ENCODE peak calls at places on chromosomes 5 and 9, in eight cellular contexts. R, D, Z, J, L, Y, O and F are unnamed samples.

GRCh38 chr5:138230261-138230660 is 17.1 kb upstream of the CDC23 start:
- DNase-seq in R (no peak), D (no peak), Z (no peak), J (peak), L (no peak), Y (peak), O (no peak), F (no peak)

GRCh38 chr9:91210318-91210717 is 151.4 kb downstream of the AUH start:
- DNase-seq in R (no peak), D (no peak), Z (no peak), J (no peak), L (no peak), Y (no peak), O (no peak), F (no peak)

GRCh38 chr5:54357371-54358058 is 47.1 kb upstream of the ARL15 start:
- DNase-seq in R (no peak), D (no peak), Z (peak), J (no peak), L (no peak), Y (no peak), O (no peak), F (no peak)

GRCh38 chr5:171306785-171307591 is 2.1 kb upstream of the TLX3 start:
- DNase-seq in R (no peak), D (no peak), Z (no peak), J (no peak), L (no peak), Y (no peak), O (no peak), F (no peak)

GRCh38 chr9:38424918-38425317 is 664 bp upstream of the IGFBPL1 start:
- DNase-seq in R (no peak), D (no peak), Z (no peak), J (no peak), L (no peak), Y (no peak), O (no peak), F (no peak)

GRCh38 chr9:120612218-120612617 is 32.3 kb upstream of the CDK5RAP2 start:
- DNase-seq in R (no peak), D (no peak), Z (no peak), J (no peak), L (no peak), Y (no peak), O (no peak), F (no peak)

GRCh38 chr9:123929177-123929869 is 603 bp downstream of the DENND1A start:
- DNase-seq in R (peak), D (no peak), Z (no peak), J (no peak), L (no peak), Y (no peak), O (peak), F (no peak)

GRCh38 chr5:67187318-67187717 is 9.3 kb downstream of the CD180 start:
- DNase-seq in R (no peak), D (no peak), Z (no peak), J (no peak), L (no peak), Y (no peak), O (no peak), F (no peak)

GRCh38 chr5:136364307-136364706 is 1.0 kb downstream of the TRPC7 start:
- DNase-seq in R (no peak), D (no peak), Z (no peak), J (no peak), L (no peak), Y (no peak), O (no peak), F (no peak)

GRCh38 chr5:82408033-82408432 is 129.9 kb upstream of the RPS23 start:
- DNase-seq in R (no peak), D (no peak), Z (no peak), J (no peak), L (no peak), Y (no peak), O (no peak), F (no peak)

GRCh38 chr5:82405618-82406199 is 127.6 kb upstream of the RPS23 start:
- DNase-seq in R (peak), D (no peak), Z (peak), J (no peak), L (no peak), Y (no peak), O (no peak), F (peak)

GRCh38 chr5:82405166-82405565 is 127.0 kb upstream of the RPS23 start:
- DNase-seq in R (no peak), D (no peak), Z (peak), J (no peak), L (no peak), Y (no peak), O (no peak), F (no peak)

GRCh38 chr5:82404382-82404945 is 126.3 kb upstream of the RPS23 start:
- DNase-seq in R (no peak), D (no peak), Z (no peak), J (no peak), L (no peak), Y (no peak), O (no peak), F (no peak)

GRCh38 chr5:82406200-82406773 is 128.1 kb upstream of the RPS23 start:
- DNase-seq in R (peak), D (no peak), Z (peak), J (no peak), L (no peak), Y (no peak), O (no peak), F (peak)
- H3K4me3 ChIP-seq in R (peak), D (no peak), Z (no peak), J (no peak), L (no peak), Y (no peak), O (no peak), F (no peak)

GRCh38 chr5:158677490-158677838 is 422.3 kb downstream of the EBF1 start:
- DNase-seq in R (no peak), D (no peak), Z (no peak), J (no peak), L (no peak), Y (no peak), O (no peak), F (no peak)

GRCh38 chr5:158684469-158684868 is 415.2 kb downstream of the EBF1 start:
- DNase-seq in R (no peak), D (no peak), Z (no peak), J (no peak), L (no peak), Y (no peak), O (no peak), F (no peak)

GRCh38 chr5:158676642-158677489 is 422.9 kb downstream of the EBF1 start:
- DNase-seq in R (no peak), D (no peak), Z (no peak), J (no peak), L (peak), Y (peak), O (no peak), F (no peak)

GRCh38 chr5:158682631-158683030 is 417.1 kb downstream of the EBF1 start:
- DNase-seq in R (no peak), D (no peak), Z (no peak), J (no peak), L (no peak), Y (no peak), O (no peak), F (no peak)

DNA sequence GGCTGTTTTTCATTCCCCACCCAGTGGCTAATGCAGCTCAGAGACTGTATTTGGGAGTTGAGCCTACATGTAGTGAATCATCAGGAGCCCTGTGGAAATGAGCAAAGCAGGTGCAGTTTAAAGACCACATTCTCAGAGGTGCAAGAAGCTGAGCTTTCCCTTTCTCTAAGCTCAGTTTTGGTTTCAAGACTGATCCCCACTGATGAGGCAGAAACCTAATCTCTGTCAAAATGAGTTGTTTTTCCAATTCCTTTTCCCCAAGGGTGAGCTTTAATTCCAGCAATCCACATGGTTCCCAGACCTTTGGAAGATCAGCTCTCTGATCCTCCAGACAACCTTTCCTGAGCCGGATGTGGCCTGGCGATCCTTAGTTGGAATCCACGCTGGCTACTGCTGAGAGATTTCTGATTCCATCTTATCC is 420.5 kb downstream of the EBF1 start:
- DNase-seq in R (no peak), D (no peak), Z (no peak), J (no peak), L (no peak), Y (no peak), O (no peak), F (no peak)
- H3K4me3 ChIP-seq in R (no peak), D (no peak), Z (no peak), J (no peak), L (no peak), Y (no peak), O (no peak), F (no peak)

GRCh38 chr9:114396558-114397218 is 8.9 kb upstream of the AKNA start:
- DNase-seq in R (no peak), D (no peak), Z (no peak), J (no peak), L (no peak), Y (no peak), O (no peak), F (peak)
- H3K4me3 ChIP-seq in R (peak), D (peak), Z (peak), J (no peak), L (peak), Y (peak), O (no peak), F (peak)

DNA sequence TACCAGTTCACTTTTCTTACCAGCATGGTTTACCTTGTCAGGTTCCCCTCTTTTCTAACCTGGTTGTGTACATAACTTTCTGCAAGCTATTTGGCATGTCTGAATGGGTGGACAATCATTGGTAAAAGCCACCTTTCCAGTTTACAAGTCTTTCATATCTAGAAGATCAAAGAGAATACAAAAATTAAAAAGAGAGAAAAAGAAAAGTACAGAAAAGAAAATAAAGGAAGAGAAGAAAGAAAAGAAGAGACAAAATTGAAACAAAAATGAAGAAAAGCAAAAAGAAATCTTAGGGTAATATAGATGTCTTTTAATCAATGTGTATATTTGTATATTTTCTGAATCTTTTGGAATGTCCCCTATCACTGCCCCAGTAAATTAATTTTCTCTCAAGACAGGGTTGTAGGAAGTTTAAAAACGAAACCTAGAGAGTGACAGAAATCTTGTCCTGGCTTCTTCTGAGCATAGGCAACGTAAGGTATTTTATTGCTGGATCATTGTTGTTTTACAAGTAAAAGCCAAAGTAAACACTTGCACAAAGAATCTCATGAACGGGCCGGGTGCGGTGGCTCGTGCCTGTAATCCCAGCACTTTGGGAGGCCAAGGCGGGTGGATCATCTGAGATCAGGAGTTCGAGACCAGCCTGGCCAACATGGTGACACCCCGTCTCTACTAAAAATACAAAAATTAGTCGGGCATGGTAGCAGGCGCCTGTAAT is 98.7 kb upstream of the IFNE start:
- DNase-seq in R (peak), D (no peak), Z (no peak), J (no peak), L (no peak), Y (no peak), O (no peak), F (no peak)
- H3K4me3 ChIP-seq in R (no peak), D (no peak), Z (no peak), J (no peak), L (no peak), Y (no peak), O (no peak), F (no peak)

GRCh38 chr9:83153030-83153429 is 90.1 kb upstream of the RASEF start:
- DNase-seq in R (no peak), D (no peak), Z (no peak), J (no peak), L (no peak), Y (no peak), O (no peak), F (no peak)
- H3K4me3 ChIP-seq in R (no peak), D (no peak), Z (no peak), J (no peak), L (no peak), Y (no peak), O (no peak), F (no peak)

DNA sequence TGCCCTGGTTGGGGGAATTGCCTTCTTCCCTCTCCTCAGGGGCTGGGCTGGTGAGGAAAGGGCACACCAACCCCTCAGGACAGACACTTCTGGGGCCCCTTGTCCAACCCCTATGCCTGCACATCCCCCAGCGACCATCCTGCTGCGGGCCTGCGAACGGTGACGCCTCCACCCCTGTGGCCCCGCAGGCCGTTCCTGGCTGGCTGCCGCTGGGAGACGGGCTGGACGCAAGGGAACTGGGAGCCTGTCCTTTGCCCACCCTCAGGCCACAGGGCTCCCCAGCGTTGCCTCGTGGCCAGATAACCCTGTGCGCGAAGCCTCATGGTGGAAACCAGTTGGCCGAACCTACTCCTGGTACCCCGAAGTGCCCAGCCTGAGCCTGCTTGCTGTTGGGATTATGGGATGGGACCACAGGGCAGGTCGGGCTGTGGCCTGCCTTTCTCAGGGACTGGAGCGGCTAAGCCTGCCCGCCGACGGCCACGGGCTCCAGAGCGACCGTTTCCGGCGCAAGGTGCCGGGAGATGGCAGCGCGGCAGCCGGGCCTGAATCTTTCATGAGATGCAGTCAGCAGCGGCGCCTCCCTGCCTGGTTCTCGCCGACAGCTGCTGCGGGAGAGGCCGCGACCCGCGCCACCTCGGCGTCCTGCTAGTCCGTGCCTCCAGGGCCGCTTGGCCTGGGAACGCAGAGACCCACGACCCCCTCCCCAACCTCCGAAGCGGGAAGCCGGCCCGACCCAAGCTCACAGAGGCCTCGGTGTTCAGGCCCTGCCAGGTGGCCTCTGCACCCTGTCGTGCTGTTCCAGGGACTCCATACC is 6.5 kb upstream of the PITX1 start:
- DNase-seq in R (no peak), D (no peak), Z (no peak), J (no peak), L (no peak), Y (no peak), O (no peak), F (no peak)
- H3K4me3 ChIP-seq in R (no peak), D (no peak), Z (no peak), J (no peak), L (peak), Y (no peak), O (no peak), F (no peak)

GRCh38 chr9:131273791-131274673 is 2.3 kb downstream of the FAM78A start:
- DNase-seq in R (no peak), D (no peak), Z (no peak), J (no peak), L (no peak), Y (no peak), O (no peak), F (no peak)
- H3K4me3 ChIP-seq in R (no peak), D (peak), Z (no peak), J (peak), L (no peak), Y (peak), O (no peak), F (no peak)

GRCh38 chr9:129351058-129351641 is 173.1 kb upstream of the IER5L start:
- DNase-seq in R (no peak), D (no peak), Z (no peak), J (no peak), L (no peak), Y (no peak), O (no peak), F (no peak)

GRCh38 chr9:129353697-129354336 is 175.8 kb upstream of the IER5L start:
- DNase-seq in R (no peak), D (no peak), Z (no peak), J (no peak), L (no peak), Y (no peak), O (no peak), F (no peak)

GRCh38 chr9:129350143-129350935 is 172.3 kb upstream of the IER5L start:
- DNase-seq in R (no peak), D (no peak), Z (no peak), J (no peak), L (no peak), Y (no peak), O (no peak), F (no peak)

GRCh38 chr9:129351642-129352151 is 173.6 kb upstream of the IER5L start:
- DNase-seq in R (no peak), D (no peak), Z (no peak), J (no peak), L (no peak), Y (no peak), O (no peak), F (no peak)

DNA sequence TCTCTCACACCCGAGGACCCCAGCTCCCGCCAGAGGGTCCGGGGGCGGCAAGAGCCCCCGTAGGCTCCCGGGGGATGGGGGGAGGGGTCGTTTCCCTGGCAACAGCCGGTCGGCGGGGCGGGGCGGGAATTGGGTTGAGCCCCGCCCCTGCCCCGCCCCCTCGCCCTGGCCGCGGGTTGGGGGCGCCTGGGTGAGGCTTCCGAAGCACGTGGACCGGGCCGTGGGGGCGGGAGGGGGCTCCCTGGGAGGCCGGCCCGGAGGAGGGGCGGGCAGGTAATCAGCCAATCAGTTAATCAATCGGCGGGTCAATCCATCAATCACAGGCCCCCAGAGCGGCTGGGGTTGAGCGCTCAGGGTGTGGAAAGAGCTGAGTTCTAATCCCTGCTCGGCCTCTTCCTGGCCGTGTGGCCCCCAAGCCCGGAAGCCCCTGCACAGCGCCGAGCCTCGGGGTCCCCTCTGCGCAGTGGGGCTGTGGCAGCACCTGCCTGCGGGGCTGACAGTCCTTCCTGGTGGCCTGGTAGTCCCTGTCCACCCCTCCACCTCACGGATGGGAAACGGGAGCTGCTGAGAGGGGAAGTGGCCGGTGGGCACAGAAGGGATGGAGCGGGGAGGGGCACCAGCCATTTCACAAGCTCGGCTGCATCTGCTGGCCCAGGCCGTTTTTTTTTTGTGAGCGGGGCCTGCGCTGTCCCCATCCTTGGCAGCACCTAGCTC is 174.3 kb upstream of the IER5L start:
- DNase-seq in R (no peak), D (no peak), Z (no peak), J (no peak), L (no peak), Y (no peak), O (no peak), F (no peak)
- H3K4me3 ChIP-seq in R (peak), D (peak), Z (peak), J (peak), L (peak), Y (peak), O (no peak), F (peak)

GRCh38 chr9:101093620-101094019 is 65.1 kb downstream of the PLPPR1 start:
- DNase-seq in R (no peak), D (no peak), Z (no peak), J (no peak), L (no peak), Y (no peak), O (no peak), F (no peak)
- H3K4me3 ChIP-seq in R (no peak), D (no peak), Z (no peak), J (no peak), L (no peak), Y (no peak), O (no peak), F (no peak)